ENCODE peak calls at places on chromosomes 1 and 21, in five cellular contexts. N, X, T, C and O are unnamed samples.

GRCh38 chr1:44721521-44722361 is 9.2 kb downstream of the RNU5D-1 start:
- DNase-seq in N (no peak), X (peak), T (peak), C (peak), O (peak)

GRCh38 chr1:162028726-162029125 is 5.1 kb upstream of the OLFML2B start:
- DNase-seq in N (no peak), X (no peak), T (no peak), C (peak), O (no peak)

GRCh38 chr1:228007801-228008341 is 1.1 kb downstream of the WNT3A start:
- DNase-seq in N (no peak), X (no peak), T (no peak), C (no peak), O (no peak)

GRCh38 chr1:58397187-58397820 is 149.2 kb downstream of the OMA1 start:
- DNase-seq in N (no peak), X (no peak), T (peak), C (peak), O (no peak)

GRCh38 chr1:45864765-45865164 is 61.4 kb downstream of the MAST2 start:
- DNase-seq in N (no peak), X (no peak), T (peak), C (peak), O (no peak)

GRCh38 chr1:159177273-159177907 is 6.0 kb downstream of the CADM3 start:
- DNase-seq in N (peak), X (no peak), T (peak), C (peak), O (no peak)

GRCh38 chr21:38804030-38804616 is 1.6 kb upstream of the ETS2 start:
- DNase-seq in N (no peak), X (no peak), T (peak), C (no peak), O (no peak)

GRCh38 chr1:157968951-157969350 is 24.5 kb upstream of the KIRREL1 start:
- DNase-seq in N (no peak), X (no peak), T (peak), C (peak), O (no peak)